ENCODE peak calls at places on chromosomes 3 and 15, in four cellular contexts. C is HepG2, A is GM12878, U is GM23338. X is an unnamed sample.

GRCh38 chr3:54408328-54408727 is 286.0 kb downstream of the CACNA2D3 start:
- DNase-seq in A (no peak), U (no peak), C (no peak), X (no peak)

GRCh38 chr3:23590424-23590823 is 215.3 kb upstream of the UBE2E1 start:
- DNase-seq in A (no peak), U (no peak), C (no peak), X (no peak)

GRCh38 chr3:134462236-134463059 is 23.3 kb downstream of the ANAPC13 start:
- DNase-seq in C (no peak), U (no peak), A (no peak), X (no peak)

GRCh38 chr3:57036952-57037351 is 23.5 kb upstream of the SPATA12 start:
- DNase-seq in C (no peak), U (no peak), A (no peak), X (no peak)

GRCh38 chr15:25600751-25601150 is 161.9 kb upstream of the UBE3A start:
- DNase-seq in C (no peak), U (no peak), A (no peak), X (no peak)

GRCh38 chr3:52890735-52891134 is 6.6 kb downstream of the STIMATE start:
- DNase-seq in C (no peak), A (no peak), U (no peak), X (no peak)

GRCh38 chr3:48157950-48158376 is 30.3 kb downstream of the CDC25A start:
- DNase-seq in A (no peak), U (peak; percentile 87), C (peak; percentile 47), X (peak; percentile 58)

GRCh38 chr3:124621498-124621897 is 108.8 kb upstream of the UMPS start:
- DNase-seq in U (no peak), C (no peak), A (no peak), X (no peak)

GRCh38 chr3:127174284-127174683 is 18.6 kb upstream of the PRR23E start:
- DNase-seq in U (no peak), C (no peak), A (no peak), X (no peak)

GRCh38 chr3:4948395-4948794 is 30.8 kb upstream of the BHLHE40 start:
- DNase-seq in U (no peak), A (no peak), C (no peak), X (peak; percentile 33)

GRCh38 chr3:156681003-156681402 is 6.6 kb downstream of the TIPARP start:
- DNase-seq in C (peak; percentile 71), U (peak; percentile 79), A (no peak), X (peak; percentile 15)

GRCh38 chr3:46449755-46450552 is 14.8 kb downstream of the LTF start:
- DNase-seq in U (peak; percentile 74), C (no peak), A (no peak), X (peak; percentile 6)

GRCh38 chr3:172447611-172448579 is at the start of gene GHSR:
- DNase-seq in U (peak; percentile 51), A (no peak), C (no peak), X (no peak)

GRCh38 chr15:96347181-96348111 is 16.9 kb downstream of the NR2F2 start:
- DNase-seq in A (no peak), C (no peak), U (peak; percentile 80), X (no peak)

GRCh38 chr15:28191832-28192231 is 92.7 kb upstream of the OCA2 start:
- DNase-seq in C (no peak), U (peak; percentile 40), A (no peak), X (peak; percentile 30)

GRCh38 chr15:99518191-99518590 is 47.6 kb upstream of the MEF2A start:
- DNase-seq in U (no peak), A (no peak), C (no peak), X (no peak)

GRCh38 chr3:8660271-8660731 is 15.7 kb upstream of the SSUH2 start:
- DNase-seq in A (no peak), C (no peak), U (no peak), X (no peak)

GRCh38 chr3:168801792-168802191 is 706.1 kb upstream of the GOLIM4 start:
- DNase-seq in C (no peak), A (no peak), U (no peak), X (no peak)

GRCh38 chr3:108489776-108490175 is 20.6 kb downstream of the MYH15 start:
- DNase-seq in A (peak; percentile 31), U (peak; percentile 78), C (peak; percentile 39), X (peak; percentile 52)

GRCh38 chr3:64958187-64958586 is 270.4 kb upstream of the ADAMTS9 start:
- DNase-seq in A (no peak), C (no peak), U (no peak), X (no peak)

GRCh38 chr3:189630667-189631372 is 369 bp upstream of the TP63 start:
- DNase-seq in A (peak; percentile 73), U (no peak), C (no peak), X (peak; percentile 23)

GRCh38 chr15:77025471-77025901 is 30.6 kb downstream of the PSTPIP1 start:
- DNase-seq in U (no peak), A (no peak), C (no peak), X (no peak)

GRCh38 chr3:71509024-71509423 is 74.5 kb downstream of the FOXP1 start:
- DNase-seq in U (no peak), C (no peak), A (no peak), X (no peak)

GRCh38 chr3:9649791-9650521 is 651 bp downstream of the MTMR14 start:
- DNase-seq in A (peak; percentile 47), U (peak; percentile 16), C (no peak), X (peak; percentile 11)

GRCh38 chr15:71337197-71337845 is 222.1 kb downstream of the THSD4 start:
- DNase-seq in A (no peak), U (peak; percentile 71), C (no peak), X (no peak)

GRCh38 chr3:141955163-141955562 is 78.7 kb downstream of the ATP1B3 start:
- DNase-seq in C (no peak), U (no peak), A (no peak), X (no peak)

GRCh38 chr3:47701388-47701787 is 80.3 kb downstream of the SMARCC1 start:
- DNase-seq in U (no peak), A (no peak), C (no peak), X (no peak)

GRCh38 chr3:31092748-31093607 is 198.5 kb upstream of the GADL1 start:
- DNase-seq in C (no peak), U (no peak), A (no peak), X (no peak)

GRCh38 chr3:42667523-42668402 is 14.3 kb downstream of the ZBTB47 start:
- DNase-seq in U (no peak), A (no peak), C (no peak), X (no peak)

GRCh38 chr3:39133822-39134221 is 19.6 kb downstream of the CSRNP1 start:
- DNase-seq in C (no peak), U (no peak), A (no peak), X (no peak)

GRCh38 chr3:113136071-113136470 is 75.3 kb upstream of the BOC start:
- DNase-seq in A (no peak), U (peak; percentile 47), C (no peak), X (peak; percentile 18)

GRCh38 chr15:87089551-87089950 is 1009.9 kb downstream of the AGBL1 start:
- DNase-seq in A (no peak), C (no peak), U (no peak), X (no peak)

GRCh38 chr3:85210540-85210939 is 251.8 kb downstream of the CADM2 start:
- DNase-seq in U (no peak), C (no peak), A (no peak), X (no peak)

GRCh38 chr15:68829068-68829467 is 8.4 kb upstream of the ANP32A start:
- DNase-seq in C (peak; percentile 27), A (no peak), U (peak; percentile 58), X (peak; percentile 45)

GRCh38 chr3:98778383-98778782 is 15.2 kb downstream of the ST3GAL6 start:
- DNase-seq in A (no peak), U (no peak), C (no peak), X (no peak)
- TF ChIP-seq JUNB in A (no peak), U (no peak), C (no peak), X (no peak)

DNA sequence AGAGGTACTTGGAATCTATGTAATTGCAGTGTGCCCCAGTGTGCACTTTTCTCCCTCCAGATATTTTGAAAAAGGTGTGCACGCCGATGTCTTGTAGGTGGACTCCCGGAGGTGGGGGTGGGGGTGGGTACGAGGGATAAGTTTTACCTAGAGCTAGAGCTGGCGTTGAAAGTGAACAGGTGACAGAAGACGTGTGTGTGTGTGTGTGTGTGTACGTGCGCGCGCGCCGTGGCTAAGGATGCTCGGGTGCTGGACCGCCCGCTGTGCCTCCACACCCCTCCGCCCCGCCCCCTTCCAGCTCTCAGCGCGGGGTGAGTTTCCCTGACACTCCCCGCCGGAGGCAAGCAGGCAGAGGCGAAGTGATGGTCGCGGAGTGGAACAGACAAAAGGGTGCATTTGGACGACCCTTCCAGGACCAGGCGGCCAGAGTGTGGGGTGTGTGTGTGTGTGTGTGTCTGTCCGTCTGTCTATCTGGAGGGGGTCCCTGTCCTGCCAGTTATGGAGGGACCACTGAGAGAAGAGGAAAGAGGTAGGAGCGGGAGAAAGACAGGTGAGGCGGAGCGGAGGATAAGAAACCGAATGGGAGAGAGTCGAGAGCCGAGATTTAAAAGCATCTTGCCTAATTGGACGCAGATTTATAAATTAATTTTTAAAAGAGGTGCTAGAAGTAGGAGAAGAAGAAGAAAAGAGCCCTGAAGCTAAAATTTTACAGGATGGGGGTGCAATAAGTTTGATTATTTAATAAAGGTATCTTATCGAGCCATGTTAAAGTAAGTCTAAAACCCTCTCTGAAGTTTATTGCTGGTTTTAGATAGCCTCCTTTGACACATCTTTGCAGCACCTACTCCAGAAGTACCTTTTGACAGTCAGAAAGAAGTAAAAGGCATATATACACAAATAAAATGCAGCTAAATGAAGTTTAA is 335.8 kb upstream of the THRB start:
- DNase-seq in U (peak; percentile 35), C (no peak), A (no peak), X (no peak)
- TF ChIP-seq JUNB in U (no peak), C (no peak), A (no peak), X (no peak)

GRCh38 chr3:28840976-28841376 is 439.9 kb upstream of the RBMS3 start:
- DNase-seq in A (peak; percentile 40), C (no peak), U (no peak), X (no peak)
- TF ChIP-seq JUNB in A (peak; percentile 40), C (no peak), U (no peak), X (no peak)

DNA sequence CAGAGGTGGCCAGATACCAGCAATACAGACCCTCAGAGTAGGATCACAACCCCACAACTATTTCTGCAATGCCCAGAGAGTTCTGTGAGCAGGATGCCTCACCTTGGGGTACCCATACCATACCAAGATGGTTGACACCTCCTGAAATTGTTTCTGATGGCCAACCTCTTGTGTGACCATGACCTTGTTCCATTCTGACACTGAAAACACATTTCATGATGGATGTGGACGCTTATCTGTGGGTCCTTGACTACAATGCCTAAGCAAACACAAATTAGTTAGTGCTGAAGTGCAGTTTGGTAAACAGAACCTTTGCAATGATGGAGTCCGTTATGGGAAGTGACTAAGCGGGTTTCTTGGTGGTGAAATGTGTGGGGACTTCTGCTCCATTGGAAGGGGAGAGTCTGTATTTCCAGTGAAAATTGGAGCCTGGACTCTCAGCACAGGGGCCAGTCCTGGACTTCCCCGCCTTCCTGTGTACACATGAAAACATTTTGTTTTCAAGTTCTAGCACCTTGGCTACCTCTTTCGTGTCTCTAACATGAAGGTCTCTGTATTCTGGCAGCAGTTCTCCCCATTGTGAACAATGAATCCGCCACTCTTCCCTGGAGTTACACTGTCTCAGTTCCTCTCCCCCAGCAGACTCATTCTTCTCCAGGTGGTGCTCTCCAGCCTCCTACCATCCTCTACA is 106.2 kb downstream of the XXYLT1 start:
- DNase-seq in U (no peak), C (peak; percentile 99), A (no peak), X (no peak)
- TF ChIP-seq JUNB in U (no peak), C (peak; percentile 88), A (no peak), X (no peak)

X was measured in A549.